ENCODE peak calls at places on chromosomes 5 and 9, in four cellular contexts. X is kidney tubule cell, K is mesenteric fat pad, D is HT1080. M is an unnamed sample.

GRCh38 chr9:98997580-98997979 is 53.9 kb downstream of the COL15A1 start:
- DNase-seq in X (no peak), D (peak), K (no peak), M (peak)

GRCh38 chr5:152547202-152547601 is 142.1 kb upstream of the NMUR2 start:
- DNase-seq in D (no peak), K (no peak), X (no peak), M (no peak)

GRCh38 chr9:32072568-32072967 is 311.9 kb upstream of the ACO1 start:
- DNase-seq in D (no peak), X (no peak), K (no peak), M (no peak)

GRCh38 chr5:74017112-74017511 is 391.1 kb downstream of the ARHGEF28 start:
- DNase-seq in K (no peak), X (peak), D (peak), M (no peak)

GRCh38 chr5:173278172-173278571 is 43.2 kb upstream of the NKX2-5 start:
- DNase-seq in X (no peak), D (no peak), K (no peak), M (no peak)

GRCh38 chr9:86487222-86487841 is 133.1 kb upstream of the TUT7 start:
- DNase-seq in D (peak), K (no peak), X (peak), M (no peak)

GRCh38 chr9:63817622-63818518 is 1467.1 kb downstream of the FOXD4L5 start:
- DNase-seq in X (peak), K (peak), D (peak), M (peak)

GRCh38 chr9:9612755-9613154 is 1000.0 kb downstream of the PTPRD start:
- DNase-seq in X (no peak), K (no peak), D (no peak), M (no peak)

GRCh38 chr5:82106207-82106606 is 134.4 kb downstream of the ATG10 start:
- DNase-seq in K (no peak), D (no peak), X (peak), M (no peak)

GRCh38 chr5:64312496-64312895 is 146.9 kb downstream of the RNF180 start:
- DNase-seq in D (no peak), X (no peak), K (no peak), M (no peak)

GRCh38 chr5:151381899-151382298 is 34.5 kb upstream of the SLC36A2 start:
- DNase-seq in X (no peak), D (no peak), K (no peak), M (no peak)

GRCh38 chr5:122152266-122152900 is 23.0 kb downstream of the ZNF474 start:
- DNase-seq in K (no peak), D (no peak), X (no peak), M (no peak)

GRCh38 chr5:177094224-177095087 is 7.7 kb downstream of the FGFR4 start:
- DNase-seq in K (no peak), D (no peak), X (peak), M (peak)

GRCh38 chr5:124000558-124000957 is 488.6 kb downstream of the CSNK1G3 start:
- DNase-seq in D (no peak), X (no peak), K (no peak), M (no peak)

GRCh38 chr5:158384535-158385421 is 525.8 kb upstream of the CLINT1 start:
- DNase-seq in X (peak), D (peak), K (no peak), M (no peak)

M was measured in coronary artery.